ENCODE peak calls at places on chromosomes 2 and 18, in six cellular contexts. N, O, L, U, M and C are unnamed samples.

GRCh38 chr2:55887906-55888625 is 35.5 kb downstream of the EFEMP1 start:
- DNase-seq in M (no peak), U (no peak), O (peak; percentile 92), L (no peak), N (no peak), C (no peak)

GRCh38 chr2:199955339-199956061 is at the start of the genes MAIP1 and TYW5:
- DNase-seq in U (peak; percentile 19), M (peak; percentile 76), L (peak; percentile 89), O (peak; percentile 87), N (peak; percentile 90), C (peak; percentile 77)

GRCh38 chr2:9807056-9807455 is 36.2 kb upstream of the TAF1B start:
- DNase-seq in M (no peak), U (no peak), L (no peak), O (no peak), N (peak; percentile 23), C (no peak)

GRCh38 chr2:17303496-17303895 is 214.7 kb downstream of the RAD51AP2 start:
- DNase-seq in L (no peak), N (no peak), O (peak; percentile 78), U (no peak), M (no peak), C (no peak)

GRCh38 chr18:58532298-58532697 is 96.6 kb downstream of the ALPK2 start:
- DNase-seq in U (no peak), N (no peak), L (no peak), O (no peak), M (no peak), C (no peak)

GRCh38 chr2:205684871-205685313 is 2.6 kb downstream of the NRP2 start:
- DNase-seq in L (peak; percentile 57), N (no peak), M (peak; percentile 48), U (no peak), O (no peak), C (no peak)

GRCh38 chr2:106638043-106638442 is 150.9 kb downstream of the CD8B2 start:
- DNase-seq in U (no peak), L (no peak), M (no peak), N (no peak), O (no peak), C (no peak)

GRCh38 chr2:102439065-102439695 is 16.2 kb downstream of the IL18RAP start:
- DNase-seq in L (no peak), O (peak; percentile 60), N (no peak), U (no peak), M (no peak), C (no peak)

GRCh38 chr18:68925268-68925667 is 127.4 kb downstream of the CCDC102B start:
- DNase-seq in M (no peak), O (peak; percentile 35), U (no peak), L (no peak), N (no peak), C (no peak)

GRCh38 chr2:667332-668000 is 9.7 kb downstream of the TMEM18 start:
- DNase-seq in O (peak; percentile 59), N (no peak), U (no peak), L (no peak), M (no peak), C (no peak)

GRCh38 chr2:126858991-126859390 is 39.7 kb upstream of the TEX51 start:
- DNase-seq in O (no peak), M (no peak), L (no peak), U (no peak), N (no peak), C (no peak)

GRCh38 chr18:36181386-36181785 is 5.9 kb upstream of the MOCOS start:
- DNase-seq in U (no peak), L (no peak), M (no peak), N (no peak), O (no peak), C (no peak)

GRCh38 chr18:47826157-47827074 is 104.0 kb downstream of the SMAD2 start:
- DNase-seq in O (no peak), U (no peak), M (no peak), L (no peak), N (no peak), C (no peak)

GRCh38 chr2:23579674-23580073 is 194.7 kb downstream of the KLHL29 start:
- DNase-seq in U (no peak), L (no peak), M (no peak), N (no peak), O (no peak), C (no peak)

DNA sequence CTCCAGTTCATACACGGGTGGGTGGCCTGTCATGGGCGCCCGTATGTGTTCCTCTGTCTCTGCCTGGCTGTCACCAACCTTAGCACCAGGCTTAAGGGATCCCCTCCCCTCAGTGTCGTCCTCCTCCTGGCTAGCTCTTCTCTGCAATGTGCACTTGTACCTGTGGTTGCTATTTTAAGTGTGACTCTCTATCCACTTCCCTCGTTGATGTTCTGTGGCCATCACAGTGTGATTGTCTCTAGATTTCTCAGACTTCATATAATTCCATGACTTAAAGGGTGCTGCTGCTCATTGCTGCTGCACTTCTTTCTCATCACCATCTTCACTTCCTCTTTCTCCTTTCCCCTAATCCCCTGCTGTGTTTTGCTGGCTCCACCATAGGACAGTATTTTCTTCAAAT is 143.4 kb downstream of the EML6 start:
- DNase-seq in N (no peak), O (no peak), L (no peak), U (no peak), M (no peak), C (no peak)
- H3K4me1 ChIP-seq in N (no peaks in the 10 kb centered on the region), O (no peaks in the 10 kb centered on the region), L (no peaks in the 10 kb centered on the region), U (no peaks in the 10 kb centered on the region), M (no peaks in the 10 kb centered on the region), C (no peaks in the 10 kb centered on the region)

GRCh38 chr2:78710632-78711375 is 314.7 kb upstream of the REG3G start:
- DNase-seq in M (no peak), U (no peak), L (no peak), O (no peak), N (no peak), C (no peak)
- TF ChIP-seq CTCF in M (no peak), U (no peak), L (no peak), O (no peak), N (no peak), C (no peak)

GRCh38 chr18:7926526-7926925 is 359.4 kb downstream of the PTPRM start:
- DNase-seq in M (no peak), L (no peak), N (peak; percentile 55), O (no peak), U (no peak), C (no peak)
- H3K4me1 ChIP-seq in M (peaks cover 2% of the 10 kb centered on the region), L (no peaks in the 10 kb centered on the region), N (no peaks in the 10 kb centered on the region), O (peaks cover 23% of the 10 kb centered on the region), U (peaks cover 24% of the 10 kb centered on the region), C (peaks cover 12% of the 10 kb centered on the region)

GRCh38 chr2:230888824-230889400 is 24.2 kb downstream of the ITM2C start:
- DNase-seq in O (no peak), N (no peak), U (no peak), L (peak; percentile 19), M (no peak), C (no peak)

GRCh38 chr2:230889911-230890601 is 25.3 kb downstream of the ITM2C start:
- DNase-seq in U (no peak), O (no peak), N (no peak), M (no peak), L (peak; percentile 33), C (no peak)

GRCh38 chr2:230891509-230891908 is 26.8 kb downstream of the ITM2C start:
- DNase-seq in L (no peak), O (no peak), M (no peak), N (no peak), U (no peak), C (no peak)

GRCh38 chr2:230891108-230891507 is 26.4 kb downstream of the ITM2C start:
- DNase-seq in M (no peak), U (no peak), N (no peak), O (no peak), L (no peak), C (no peak)

GRCh38 chr2:230890696-230891095 is 26.0 kb downstream of the ITM2C start:
- DNase-seq in O (no peak), M (no peak), U (no peak), N (no peak), L (peak; percentile 17), C (no peak)
- TF ChIP-seq CTCF in O (no peak), M (no peak), U (no peak), N (no peak), L (no peak), C (no peak)

GRCh38 chr2:54107455-54107764 is 8.0 kb upstream of the ACYP2 start:
- DNase-seq in N (no peak), L (no peak), O (no peak), M (no peak), U (no peak), C (no peak)
- H3K4me1 ChIP-seq in N (no peaks in the 10 kb centered on the region), L (peaks cover 8% of the 10 kb centered on the region), O (peaks cover 33% of the 10 kb centered on the region), M (no peaks in the 10 kb centered on the region), U (peaks cover 23% of the 10 kb centered on the region), C (no peaks in the 10 kb centered on the region)